ENCODE peak calls at places on chromosomes 12 and 14, in eight cellular contexts. M, F, K, E, C, Y, U and T are unnamed samples.

GRCh38 chr14:99389171-99389826 is 91.4 kb downstream of the SETD3 start:
- DNase-seq in M (peak; percentile 15), F (peak; percentile 71), K (peak; percentile 42), E (peak; percentile 80), C (peak; percentile 72), Y (peak; percentile 12), U (peak; percentile 30), T (no peak)

GRCh38 chr12:121955258-121956040 is 37.1 kb downstream of the CFAP251 start:
- DNase-seq in M (no peak), F (no peak), K (peak; percentile 28), E (no peak), C (peak; percentile 46), Y (no peak), U (peak; percentile 63), T (no peak)

GRCh38 chr14:20247651-20248246 is 8.7 kb downstream of the OR11H4 start:
- DNase-seq in M (no peak), F (no peak), K (peak; percentile 36), E (no peak), C (no peak), Y (no peak), U (no peak), T (no peak)

GRCh38 chr12:95648990-95649791 is 97.9 kb upstream of the USP44 start:
- DNase-seq in M (no peak), F (no peak), K (no peak), E (no peak), C (peak; percentile 58), Y (no peak), U (peak; percentile 34), T (no peak)

GRCh38 chr12:128267651-128268347 is 829 bp downstream of the TMEM132C start:
- DNase-seq in M (no peak), F (no peak), K (no peak), E (peak; percentile 51), C (no peak), Y (no peak), U (no peak), T (no peak)

GRCh38 chr12:89073027-89073398 is 279.3 kb downstream of the DUSP6 start:
- DNase-seq in M (no peak), F (no peak), K (no peak), E (no peak), C (peak; percentile 51), Y (no peak), U (peak; percentile 71), T (no peak)

GRCh38 chr14:92759300-92759678 is 10.9 kb upstream of the LGMN start:
- DNase-seq in M (no peak), F (no peak), K (peak; percentile 71), E (peak; percentile 29), C (no peak), Y (no peak), U (peak; percentile 40), T (no peak)

GRCh38 chr14:24430682-24431568 is 1.2 kb downstream of the KHNYN start:
- DNase-seq in M (peak; percentile 57), F (no peak), K (peak; percentile 48), E (no peak), C (peak; percentile 43), Y (peak; percentile 32), U (peak; percentile 76), T (no peak)